ENCODE peak calls at places on chromosomes 2 and 18, in five cellular contexts. S is stimulated activated CD8-positive, alpha-beta memory T cell treated with anti-CD3 and anti-CD28 coated beads, Interleukin-15, amount 100 ng/mL, for 4 hours; C is NCI-H774; W is NCI-H1417; D is Right ventricle myocardium superior. V is an unnamed sample.

GRCh38 chr2:12321017-12321641 is 395.6 kb upstream of the TRIB2 start:
- DNase-seq in W (no peak), S (no peak), D (peak; percentile 66), C (no peak), V (no peak)

GRCh38 chr2:111052621-111053020 is 68.1 kb upstream of the BCL2L11 start:
- DNase-seq in D (no peak), S (no peak), W (no peak), C (no peak), V (no peak)

GRCh38 chr2:60862642-60863041 is 18.7 kb upstream of the REL start:
- DNase-seq in C (no peak), W (no peak), S (no peak), D (no peak), V (no peak)

GRCh38 chr2:22604150-22604549 is 780.8 kb upstream of the KLHL29 start:
- DNase-seq in W (no peak), S (no peak), C (no peak), D (no peak), V (no peak)

GRCh38 chr2:138922973-138923563 is 142.9 kb upstream of the NXPH2 start:
- DNase-seq in S (no peak), D (no peak), W (peak; percentile 62), C (peak; percentile 39), V (no peak)

GRCh38 chr2:44798139-44798659 is 143.3 kb upstream of the SIX3 start:
- DNase-seq in D (no peak), S (no peak), W (no peak), C (no peak), V (no peak)

GRCh38 chr2:162029287-162029901 is 44.6 kb downstream of the DPP4 start:
- DNase-seq in D (peak; percentile 54), W (no peak), C (no peak), S (no peak), V (no peak)

GRCh38 chr18:26989842-26990241 is 124.3 kb upstream of the AQP4 start:
- DNase-seq in S (no peak), D (no peak), W (no peak), C (no peak), V (no peak)

GRCh38 chr18:9914334-9914583 is 443 bp downstream of the VAPA start:
- DNase-seq in D (no peak), W (no peak), S (no peak), C (no peak), V (no peak)

GRCh38 chr2:9752441-9753275 is 90.6 kb upstream of the TAF1B start:
- DNase-seq in W (no peak), D (no peak), S (peak; percentile 73), C (no peak), V (peak; percentile 88)

GRCh38 chr18:50162486-50163304 is 32.3 kb downstream of the MYO5B start:
- DNase-seq in C (no peak), D (no peak), W (peak; percentile 39), S (no peak), V (no peak)

GRCh38 chr2:201257381-201257940 is 2.9 kb upstream of the CASP8 start:
- DNase-seq in C (no peak), D (peak; percentile 56), S (no peak), W (no peak), V (no peak)

GRCh38 chr2:29841386-29842004 is 79.9 kb downstream of the ALK start:
- DNase-seq in D (no peak), C (peak; percentile 0), S (no peak), W (peak; percentile 66), V (no peak)